ENCODE peak calls at places on chromosomes 5 and 9, in four cellular contexts. P is activated CD4-positive, alpha-beta T cell treated with anti-CD3 and anti-CD28 coated beads for 48 hours; X is stimulated activated naive CD8-positive, alpha-beta T cell treated with anti-CD3 and anti-CD28 coated beads, Interleukin-15, Interleukin-2, amounts not matched to agents 100 U/mL and 50 U/mL, for 24 hours; Z is iris pigment epithelial cell. D is an unnamed sample.

GRCh38 chr5:134543820-134544692 is 18.6 kb downstream of the JADE2 start:
- DNase-seq in P (peak), X (peak), Z (no peak), D (peak)

GRCh38 chr5:92778261-92778660 is 802.8 kb downstream of the NR2F1-AS1 start:
- DNase-seq in X (no peak), P (no peak), Z (no peak), D (no peak)

GRCh38 chr9:6243746-6244145 is 28.1 kb downstream of the IL33 start:
- DNase-seq in Z (peak), X (no peak), P (peak), D (no peak)

GRCh38 chr5:93145767-93146166 is 435.3 kb downstream of the NR2F1-AS1 start:
- DNase-seq in X (no peak), P (no peak), Z (peak), D (no peak)

GRCh38 chr9:19720374-19720773 is 68.5 kb downstream of the SLC24A2 start:
- DNase-seq in X (no peak), Z (peak), P (no peak), D (no peak)

GRCh38 chr5:4758550-4758949 is 381.6 kb upstream of the ADAMTS16 start:
- DNase-seq in X (no peak), Z (no peak), P (no peak), D (no peak)

GRCh38 chr5:164300295-164300694 is 794.9 kb downstream of the MAT2B start:
- DNase-seq in Z (no peak), X (no peak), P (no peak), D (no peak)

GRCh38 chr9:86946712-86947145 is 577 bp downstream of the GAS1 start:
- DNase-seq in X (peak), Z (peak), P (peak), D (peak)

GRCh38 chr5:179969110-179969509 is 61.4 kb upstream of the TBC1D9B start:
- DNase-seq in P (no peak), Z (no peak), X (no peak), D (no peak)

GRCh38 chr9:25681270-25681669 is 3.0 kb upstream of the TUSC1 start:
- DNase-seq in X (no peak), Z (peak), P (no peak), D (no peak)

D was measured in DND-41.